ENCODE peak calls at places on chromosomes 16 and 17, in six cellular contexts. P, I, E, V, Q and W are unnamed samples.
A peak's percentile ranks its signal among the peaks of the same experiment; 100 is the strongest.

GRCh38 chr16:85491798-85492616 is 121.1 kb upstream of the GSE1 start:
- DNase-seq in P (no peak), I (peak; percentile 76), E (no peak), V (no peak), Q (no peak), W (no peak)

GRCh38 chr16:85924675-85925074 is 25.7 kb downstream of the IRF8 start:
- DNase-seq in P (no peak), I (no peak), E (no peak), V (no peak), Q (no peak), W (no peak)

GRCh38 chr16:85566502-85567100 is 46.5 kb upstream of the GSE1 start:
- DNase-seq in P (no peak), I (no peak), E (no peak), V (no peak), Q (no peak), W (no peak)

GRCh38 chr16:81478876-81479496 is 34.4 kb downstream of the CMIP start:
- DNase-seq in P (peak; percentile 78), I (peak; percentile 49), E (no peak), V (no peak), Q (no peak), W (no peak)

GRCh38 chr17:61574542-61575351 is 16.3 kb downstream of the NACA2 start:
- DNase-seq in P (no peak), I (no peak), E (no peak), V (no peak), Q (no peak), W (no peak)

GRCh38 chr16:14405611-14406537 is 224.2 kb downstream of the PARN start:
- DNase-seq in P (peak; percentile 80), I (no peak), E (no peak), V (no peak), Q (no peak), W (no peak)

GRCh38 chr17:69947027-69947759 is 127.8 kb upstream of the KCNJ16 start:
- DNase-seq in P (no peak), I (no peak), E (no peak), V (no peak), Q (no peak), W (no peak)

GRCh38 chr17:42135664-42136653 is 13.4 kb downstream of the HSPB9 start:
- DNase-seq in P (no peak), I (peak; percentile 75), E (no peak), V (no peak), Q (no peak), W (no peak)

GRCh38 chr16:59527206-59527997 is 793.3 kb upstream of the GOT2 start:
- DNase-seq in P (no peak), I (no peak), E (no peak), V (peak; percentile 78), Q (no peak), W (no peak)

GRCh38 chr16:50841081-50841886 is 99.4 kb downstream of the CYLD start:
- DNase-seq in P (peak; percentile 29), I (no peak), E (peak; percentile 16), V (no peak), Q (peak; percentile 53), W (peak; percentile 84)

GRCh38 chr17:234163-235047 is 53.0 kb upstream of the DOC2B start:
- DNase-seq in P (no peak), I (peak; percentile 17), E (no peak), V (peak; percentile 3), Q (peak; percentile 56), W (peak; percentile 76)

GRCh38 chr17:57595426-57595825 is 149.7 kb downstream of the CCDC182 start:
- DNase-seq in P (no peak), I (no peak), E (no peak), V (no peak), Q (no peak), W (no peak)

GRCh38 chr17:49344914-49345313 is 17.1 kb downstream of the ZNF652 start:
- DNase-seq in P (no peak), I (no peak), E (no peak), V (no peak), Q (no peak), W (no peak)

GRCh38 chr16:78503501-78504110 is 404.2 kb downstream of the WWOX start:
- DNase-seq in P (peak; percentile 30), I (no peak), E (peak; percentile 68), V (no peak), Q (no peak), W (no peak)

GRCh38 chr17:47063475-47063874 is 84.4 kb upstream of the RPRML start:
- DNase-seq in P (no peak), I (no peak), E (no peak), V (no peak), Q (no peak), W (no peak)

GRCh38 chr17:72632026-72632684 is 460.3 kb downstream of the SLC39A11 start:
- DNase-seq in P (no peak), I (no peak), E (no peak), V (no peak), Q (no peak), W (no peak)

GRCh38 chr16:67357561-67357960 is 30.9 kb downstream of the LRRC36 start:
- DNase-seq in P (no peak), I (no peak), E (no peak), V (no peak), Q (no peak), W (no peak)

GRCh38 chr17:47621293-47622178 is 28.2 kb upstream of the KPNB1 start:
- DNase-seq in P (no peak), I (no peak), E (no peak), V (peak; percentile 69), Q (no peak), W (no peak)

GRCh38 chr17:50056961-50057330 is 1.0 kb downstream of the ITGA3 start:
- DNase-seq in P (no peak), I (no peak), E (no peak), V (no peak), Q (no peak), W (no peak)

GRCh38 chr16:81465375-81465943 is 20.9 kb downstream of the CMIP start:
- DNase-seq in P (no peak), I (no peak), E (no peak), V (no peak), Q (no peak), W (no peak)

GRCh38 chr17:61177351-61177750 is 222.3 kb upstream of the TBX2 start:
- DNase-seq in P (no peak), I (no peak), E (no peak), V (no peak), Q (no peak), W (no peak)

GRCh38 chr17:7840875-7841274 is 6.9 kb downstream of the KDM6B start:
- DNase-seq in P (no peak), I (no peak), E (no peak), V (no peak), Q (no peak), W (no peak)

GRCh38 chr17:19410875-19411291 is at the start of gene RNF112:
- DNase-seq in P (no peak), I (peak; percentile 41), E (no peak), V (no peak), Q (no peak), W (peak; percentile 84)

GRCh38 chr16:10736926-10737625 is 6.6 kb upstream of the NUBP1 start:
- DNase-seq in P (peak; percentile 71), I (no peak), E (peak; percentile 80), V (no peak), Q (peak; percentile 75), W (no peak)

GRCh38 chr16:57165923-57166322 is 19.9 kb downstream of the PSME3IP1 start:
- DNase-seq in P (no peak), I (no peak), E (no peak), V (no peak), Q (no peak), W (no peak)

GRCh38 chr17:38342886-38343607 is 709 bp downstream of the GPR179 start:
- DNase-seq in P (no peak), I (no peak), E (no peak), V (no peak), Q (no peak), W (no peak)